ENCODE peak calls at places on chromosome 18, in seven cellular contexts. One of them, this sample, is unnamed.
A peak's percentile ranks its signal among the peaks of the same experiment; 100 is the strongest.

GRCh38 chr18:9716780-9717563 is 8.9 kb downstream of the RAB31 start:
- DNase-seq in stimulated activated CD8-positive, alpha-beta memory T cell treated with anti-CD3 and anti-CD28 coated beads, Interleukin-7, amount 100 ng/mL, for 48 hours: no peak
- DNase-seq in T follicular helper cell: no peak
- DNase-seq in BE2C: no peak
- DNase-seq in HS-5: no peak
- DNase-seq in activated CD8-positive, alpha-beta T cell treated with anti-CD3 and anti-CD28 coated beads for 36 hours: no peak
- DNase-seq in neural crest cell: no peak
- DNase-seq in this sample: no peak

GRCh38 chr18:28905509-28905908 is 728.6 kb upstream of the CDH2 start:
- DNase-seq in stimulated activated CD8-positive, alpha-beta memory T cell treated with anti-CD3 and anti-CD28 coated beads, Interleukin-7, amount 100 ng/mL, for 48 hours: no peak
- DNase-seq in HS-5: peak; percentile 35
- DNase-seq in neural crest cell: no peak
- DNase-seq in BE2C: no peak
- DNase-seq in activated CD8-positive, alpha-beta T cell treated with anti-CD3 and anti-CD28 coated beads for 36 hours: no peak
- DNase-seq in T follicular helper cell: no peak
- DNase-seq in this sample: no peak

GRCh38 chr18:13453714-13454113 is 235.2 kb downstream of the LDLRAD4 start:
- DNase-seq in activated CD8-positive, alpha-beta T cell treated with anti-CD3 and anti-CD28 coated beads for 36 hours: no peak
- DNase-seq in BE2C: no peak
- DNase-seq in HS-5: no peak
- DNase-seq in T follicular helper cell: no peak
- DNase-seq in stimulated activated CD8-positive, alpha-beta memory T cell treated with anti-CD3 and anti-CD28 coated beads, Interleukin-7, amount 100 ng/mL, for 48 hours: no peak
- DNase-seq in neural crest cell: no peak
- DNase-seq in this sample: no peak

GRCh38 chr18:35933982-35934381 is 38.5 kb upstream of the RMP24 start:
- DNase-seq in neural crest cell: no peak
- DNase-seq in stimulated activated CD8-positive, alpha-beta memory T cell treated with anti-CD3 and anti-CD28 coated beads, Interleukin-7, amount 100 ng/mL, for 48 hours: no peak
- DNase-seq in activated CD8-positive, alpha-beta T cell treated with anti-CD3 and anti-CD28 coated beads for 36 hours: no peak
- DNase-seq in T follicular helper cell: no peak
- DNase-seq in HS-5: peak; percentile 16
- DNase-seq in BE2C: no peak
- DNase-seq in this sample: no peak

GRCh38 chr18:63257453-63257852 is 62.1 kb downstream of the BCL2 start:
- DNase-seq in BE2C: no peak
- DNase-seq in T follicular helper cell: no peak
- DNase-seq in HS-5: no peak
- DNase-seq in activated CD8-positive, alpha-beta T cell treated with anti-CD3 and anti-CD28 coated beads for 36 hours: no peak
- DNase-seq in neural crest cell: no peak
- DNase-seq in stimulated activated CD8-positive, alpha-beta memory T cell treated with anti-CD3 and anti-CD28 coated beads, Interleukin-7, amount 100 ng/mL, for 48 hours: no peak
- DNase-seq in this sample: no peak

GRCh38 chr18:36769172-36769571 is 59.6 kb downstream of the TPGS2 start:
- DNase-seq in HS-5: peak; percentile 53
- DNase-seq in BE2C: no peak
- DNase-seq in stimulated activated CD8-positive, alpha-beta memory T cell treated with anti-CD3 and anti-CD28 coated beads, Interleukin-7, amount 100 ng/mL, for 48 hours: no peak
- DNase-seq in T follicular helper cell: no peak
- DNase-seq in neural crest cell: no peak
- DNase-seq in activated CD8-positive, alpha-beta T cell treated with anti-CD3 and anti-CD28 coated beads for 36 hours: no peak
- DNase-seq in this sample: no peak

GRCh38 chr18:11665587-11665986 is 23.5 kb upstream of the GNAL start:
- DNase-seq in activated CD8-positive, alpha-beta T cell treated with anti-CD3 and anti-CD28 coated beads for 36 hours: no peak
- DNase-seq in neural crest cell: no peak
- DNase-seq in HS-5: no peak
- DNase-seq in T follicular helper cell: no peak
- DNase-seq in stimulated activated CD8-positive, alpha-beta memory T cell treated with anti-CD3 and anti-CD28 coated beads, Interleukin-7, amount 100 ng/mL, for 48 hours: no peak
- DNase-seq in BE2C: no peak
- DNase-seq in this sample: no peak

GRCh38 chr18:36187826-36188721 is 777 bp downstream of the MOCOS start:
- DNase-seq in HS-5: no peak
- DNase-seq in BE2C: no peak
- DNase-seq in T follicular helper cell: no peak
- DNase-seq in stimulated activated CD8-positive, alpha-beta memory T cell treated with anti-CD3 and anti-CD28 coated beads, Interleukin-7, amount 100 ng/mL, for 48 hours: no peak
- DNase-seq in neural crest cell: no peak
- DNase-seq in activated CD8-positive, alpha-beta T cell treated with anti-CD3 and anti-CD28 coated beads for 36 hours: no peak
- DNase-seq in this sample: no peak

GRCh38 chr18:13558132-13558531 is 168.2 kb downstream of the FAM210A start:
- DNase-seq in HS-5: no peak
- DNase-seq in BE2C: peak; percentile 58
- DNase-seq in neural crest cell: peak; percentile 31
- DNase-seq in activated CD8-positive, alpha-beta T cell treated with anti-CD3 and anti-CD28 coated beads for 36 hours: peak; percentile 57
- DNase-seq in T follicular helper cell: no peak
- DNase-seq in stimulated activated CD8-positive, alpha-beta memory T cell treated with anti-CD3 and anti-CD28 coated beads, Interleukin-7, amount 100 ng/mL, for 48 hours: no peak
- DNase-seq in this sample: peak; percentile 46

GRCh38 chr18:26545335-26545734 is 3.0 kb downstream of the KCTD1 start:
- DNase-seq in T follicular helper cell: no peak
- DNase-seq in stimulated activated CD8-positive, alpha-beta memory T cell treated with anti-CD3 and anti-CD28 coated beads, Interleukin-7, amount 100 ng/mL, for 48 hours: no peak
- DNase-seq in neural crest cell: no peak
- DNase-seq in activated CD8-positive, alpha-beta T cell treated with anti-CD3 and anti-CD28 coated beads for 36 hours: no peak
- DNase-seq in BE2C: no peak
- DNase-seq in HS-5: no peak
- DNase-seq in this sample: peak; percentile 29